ENCODE peak calls at places on chromosome 12, in four cellular contexts. O is gastrocnemius medialis; Q is endodermal cell; I is CD8-positive, alpha-beta T cell. L is an unnamed sample.

GRCh38 chr12:121214855-121215745 is 5.2 kb downstream of the P2RX4 start:
- DNase-seq in O (no peak), Q (no peak), I (no peak), L (peak; percentile 97)

GRCh38 chr12:32497864-32498263 is 98.5 kb downstream of the FGD4 start:
- DNase-seq in O (no peak), Q (no peak), I (no peak), L (no peak)

GRCh38 chr12:77062846-77063461 is 2.4 kb downstream of the E2F7 start:
- DNase-seq in O (no peak), Q (no peak), I (no peak), L (peak; percentile 5)

GRCh38 chr12:120755269-120755668 is 29.6 kb downstream of the ACADS start:
- DNase-seq in O (no peak), Q (no peak), I (no peak), L (no peak)

GRCh38 chr12:51906452-51907082 is 737 bp upstream of the ACVRL1 start:
- DNase-seq in O (no peak), Q (peak; percentile 60), I (no peak), L (no peak)

GRCh38 chr12:51005671-51006070 is 20.5 kb downstream of the SLC11A2 start:
- DNase-seq in O (no peak), Q (peak; percentile 59), I (no peak), L (no peak)

GRCh38 chr12:112995008-112995407 is 16.7 kb downstream of the OAS2 start:
- DNase-seq in O (no peak), Q (no peak), I (no peak), L (no peak)

GRCh38 chr12:16523570-16524331 is 82.2 kb downstream of the LMO3 start:
- DNase-seq in O (no peak), Q (no peak), I (no peak), L (no peak)

GRCh38 chr12:100168562-100168961 is 25.9 kb upstream of the BLTP3B start:
- DNase-seq in O (no peak), Q (no peak), I (no peak), L (no peak)

GRCh38 chr12:96472384-96472783 is 17.0 kb upstream of the CFAP54 start:
- DNase-seq in O (no peak), Q (no peak), I (no peak), L (no peak)

GRCh38 chr12:45671254-45671653 is 58.3 kb upstream of the ARID2 start:
- DNase-seq in O (peak; percentile 29), Q (no peak), I (no peak), L (no peak)

GRCh38 chr12:21831671-21832357 is 57.3 kb upstream of the KCNJ8 start:
- DNase-seq in O (no peak), Q (no peak), I (no peak), L (no peak)

GRCh38 chr12:116697305-116698130 is 40.4 kb downstream of the SPRING1 start:
- DNase-seq in O (no peak), Q (peak; percentile 95), I (no peak), L (no peak)

GRCh38 chr12:72747460-72747859 is 475.3 kb downstream of the TRHDE start:
- DNase-seq in O (no peak), Q (no peak), I (no peak), L (peak; percentile 1)

GRCh38 chr12:122080149-122081107 is 1.9 kb downstream of the MLXIP start:
- DNase-seq in O (peak; percentile 77), Q (peak; percentile 79), I (no peak), L (no peak)

GRCh38 chr12:63805704-63806672 is 26.3 kb downstream of the RXYLT1 start:
- DNase-seq in O (no peak), Q (no peak), I (no peak), L (peak; percentile 51)

GRCh38 chr12:22856120-22856699 is 231.2 kb downstream of the ETNK1 start:
- DNase-seq in O (no peak), Q (no peak), I (no peak), L (peak; percentile 25)

GRCh38 chr12:127145929-127146789 is 1120.8 kb upstream of the TMEM132C start:
- DNase-seq in O (peak; percentile 8), Q (no peak), I (peak; percentile 67), L (peak; percentile 31)

GRCh38 chr12:728781-729180 is 23.6 kb upstream of the WNK1 start:
- DNase-seq in O (no peak), Q (no peak), I (peak; percentile 9), L (peak; percentile 38)

GRCh38 chr12:46774011-46774633 is 51.7 kb downstream of the SLC38A4 start:
- DNase-seq in O (peak; percentile 69), Q (no peak), I (no peak), L (no peak)
- H3K4me1 ChIP-seq in O (peaks cover 64% of the 10 kb centered on the region), Q (no peaks in the 10 kb centered on the region), I (no peaks in the 10 kb centered on the region), L (no peaks in the 10 kb centered on the region)

DNA sequence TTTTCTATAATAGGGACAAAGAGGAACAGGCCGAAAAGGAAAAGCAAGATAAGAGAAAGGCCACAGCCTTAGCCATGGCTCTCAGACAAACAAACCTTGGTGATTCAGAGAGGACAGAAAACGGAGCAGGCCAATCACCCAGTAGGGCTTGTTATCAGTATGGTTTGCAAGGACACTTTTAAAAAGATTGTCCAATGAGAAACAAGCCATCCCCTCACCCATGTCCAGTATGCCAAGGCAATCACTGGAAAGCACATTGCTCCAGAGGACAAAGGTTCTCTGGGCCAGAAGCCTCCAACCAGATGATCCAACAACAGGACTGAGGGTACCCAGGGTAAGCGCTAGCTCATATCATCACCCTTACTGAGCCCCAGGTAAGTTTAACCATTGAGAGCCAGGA is 243.8 kb upstream of the BTG1 start:
- DNase-seq in O (no peak), Q (no peak), I (no peak), L (peak; percentile 16)
- H3K9me3 ChIP-seq in O (no peaks in the 10 kb centered on the region), Q (peaks cover 20% of the 10 kb centered on the region), I (peaks cover 10% of the 10 kb centered on the region), L (peaks cover 1% of the 10 kb centered on the region)

GRCh38 chr12:102120564-102120873 is 536 bp downstream of the PARPBP start:
- DNase-seq in O (no peak), Q (no peak), I (no peak), L (no peak)

GRCh38 chr12:102116392-102116791 is 3.5 kb downstream of the NUP37 start:
- DNase-seq in O (no peak), Q (no peak), I (no peak), L (no peak)

GRCh38 chr12:102119674-102120563 is at the start of the genes NUP37 and PARPBP:
- DNase-seq in O (peak; percentile 78), Q (peak; percentile 99), I (peak; percentile 86), L (peak; percentile 85)

GRCh38 chr12:102120886-102121285 is 903 bp downstream of the PARPBP start:
- DNase-seq in O (no peak), Q (peak; percentile 63), I (no peak), L (peak; percentile 19)

DNA sequence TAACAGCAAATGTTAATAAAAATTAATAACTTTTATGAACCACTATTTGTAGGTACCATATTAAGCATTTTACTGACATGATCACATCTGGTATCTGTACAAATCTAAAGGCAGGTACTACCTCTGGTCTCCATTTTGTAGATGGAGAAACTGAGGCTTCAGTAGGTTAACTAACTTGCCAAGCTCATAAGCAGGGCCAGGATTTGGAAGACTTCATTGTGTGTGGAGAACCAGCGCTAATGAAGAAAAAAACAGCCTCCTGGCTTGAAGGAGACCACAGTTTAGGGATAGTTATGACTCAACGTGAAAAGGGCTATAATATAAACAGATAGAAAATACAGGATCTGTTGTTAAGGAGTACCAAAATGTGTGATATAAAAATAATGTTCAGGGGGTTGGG is 1.0 kb downstream of the NUP37 start:
- DNase-seq in O (no peak), Q (no peak), I (no peak), L (no peak)
- H3K4me3 ChIP-seq in O (no peak overlapping the region), Q (peak overlapping the region; percentile 94), I (no peak overlapping the region), L (no peak overlapping the region)

GRCh38 chr12:11836964-11837286 is 187.5 kb downstream of the ETV6 start:
- DNase-seq in O (no peak), Q (peak; percentile 27), I (no peak), L (no peak)
- H3K4me1 ChIP-seq in O (peaks cover 19% of the 10 kb centered on the region), Q (peaks cover 4% of the 10 kb centered on the region), I (no peaks in the 10 kb centered on the region), L (peaks cover 33% of the 10 kb centered on the region)

L was measured in small intestine.